ENCODE peak calls at places on chromosome 21, in eight cellular contexts. P is right atrium auricular region, G is heart left ventricle, F is AG04449, T is left ventricle myocardium inferior, M is A549, L is bronchial epithelial cell, Q is uterus. O is an unnamed sample.

GRCh38 chr21:28872218-28872617 is 120.5 kb downstream of the LTN1 start:
- DNase-seq in T (no peak), P (no peak), F (no peak), M (no peak), G (no peak), Q (peak), L (peak), O (peak)

GRCh38 chr21:46050651-46051378 is 47.1 kb upstream of the COL6A2 start:
- DNase-seq in T (no peak), M (no peak), F (no peak), L (no peak), P (peak), Q (peak), G (no peak), O (no peak)

GRCh38 chr21:46323227-46323709 is 402 bp downstream of the C21orf58 start:
- DNase-seq in F (no peak), L (no peak), M (no peak), G (no peak), P (peak), Q (no peak), T (no peak), O (peak)

GRCh38 chr21:26852422-26852821 is 7.2 kb upstream of the ADAMTS1 start:
- DNase-seq in T (no peak), M (no peak), G (no peak), L (no peak), F (no peak), P (no peak), Q (no peak), O (no peak)

GRCh38 chr21:27421654-27422053 is 454.8 kb upstream of the ADAMTS5 start:
- DNase-seq in F (no peak), Q (no peak), G (no peak), P (no peak), L (no peak), M (no peak), T (no peak), O (no peak)

GRCh38 chr21:26939532-26940181 is 27.2 kb downstream of the ADAMTS5 start:
- DNase-seq in G (no peak), T (peak), Q (no peak), F (peak), P (no peak), M (no peak), L (peak), O (no peak)

GRCh38 chr21:30044447-30045064 is 104.8 kb upstream of the GRIK1 start:
- DNase-seq in L (peak), P (no peak), T (no peak), M (no peak), G (no peak), F (no peak), Q (no peak), O (peak)

GRCh38 chr21:45357436-45358260 is 47.3 kb upstream of the COL18A1 start:
- DNase-seq in G (peak), L (no peak), M (no peak), P (peak), T (peak), F (no peak), Q (peak), O (peak)

GRCh38 chr21:35202431-35202830 is 153.3 kb upstream of the RUNX1 start:
- DNase-seq in P (no peak), Q (no peak), F (no peak), M (no peak), T (no peak), L (peak), G (no peak), O (no peak)

GRCh38 chr21:15524855-15525254 is 204.9 kb upstream of the USP25 start:
- DNase-seq in M (no peak), G (no peak), F (no peak), L (no peak), P (no peak), Q (no peak), T (no peak), O (no peak)

GRCh38 chr21:44987886-44988606 is 48.2 kb downstream of the SLX9 start:
- DNase-seq in L (no peak), F (no peak), T (peak), Q (no peak), M (no peak), G (no peak), P (no peak), O (no peak)

GRCh38 chr21:17045214-17045835 is 467.5 kb upstream of the CXADR start:
- DNase-seq in T (no peak), F (no peak), Q (no peak), P (no peak), G (no peak), L (peak), M (no peak), O (peak)

GRCh38 chr21:37198989-37199924 is 67.9 kb downstream of the VPS26C start:
- DNase-seq in F (no peak), L (peak), T (no peak), G (no peak), M (no peak), Q (no peak), P (no peak), O (peak)

GRCh38 chr21:22456241-22456640 is 1458.0 kb downstream of the NCAM2 start:
- DNase-seq in P (no peak), T (no peak), L (no peak), M (no peak), G (no peak), Q (no peak), F (no peak), O (no peak)
- H3K4me3 ChIP-seq in P (no peak), T (no peak), L (no peak), M (no peak), G (no peak), Q (no peak), F (no peak), O (no peak)

GRCh38 chr21:31103163-31103562 is 64.9 kb upstream of the KRTAP19-8 start:
- DNase-seq in F (no peak), P (no peak), Q (no peak), T (no peak), L (no peak), G (no peak), M (no peak), O (no peak)

GRCh38 chr21:31092867-31093266 is 54.6 kb upstream of the KRTAP19-8 start:
- DNase-seq in M (no peak), T (no peak), Q (no peak), P (no peak), L (no peak), F (no peak), G (no peak), O (no peak)

GRCh38 chr21:31103571-31104265 is 65.4 kb upstream of the KRTAP19-8 start:
- DNase-seq in Q (no peak), T (no peak), P (no peak), F (no peak), L (no peak), M (no peak), G (no peak), O (no peak)

GRCh38 chr21:31099122-31099521 is 60.8 kb upstream of the KRTAP19-8 start:
- DNase-seq in G (no peak), M (no peak), L (no peak), F (no peak), P (no peak), T (no peak), Q (no peak), O (no peak)

DNA sequence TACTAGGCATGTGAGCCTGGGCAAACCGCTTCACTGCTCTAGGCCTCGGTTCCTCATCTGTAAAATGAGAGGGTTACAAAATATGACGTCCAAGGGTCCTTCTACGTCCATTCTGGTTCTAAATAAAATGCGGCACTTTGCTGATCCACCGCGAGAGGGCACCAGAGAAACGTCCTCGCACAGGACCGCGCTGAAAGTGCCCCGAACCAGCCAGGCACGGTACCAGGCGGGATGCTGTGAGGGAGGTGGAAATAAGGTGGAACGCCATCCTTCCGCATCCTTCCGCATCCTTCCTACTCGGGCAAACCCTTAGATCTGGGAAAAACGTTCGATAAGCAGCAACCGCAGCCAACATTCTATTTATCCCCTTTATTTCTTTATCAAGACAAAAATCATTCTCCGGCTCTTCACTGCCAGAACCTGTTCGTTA is 60.3 kb upstream of the KRTAP19-8 start:
- DNase-seq in F (no peak), Q (peak), G (peak), M (no peak), L (peak), P (peak), T (peak), O (peak)
- TF ChIP-seq CTCF in F (peak), Q (peak), G (peak), M (peak), L (peak), P (peak), T (peak), O (peak)

GRCh38 chr21:39611547-39612190 is 1.1 kb upstream of the B3GALT5 start:
- DNase-seq in F (no peak), M (no peak), T (no peak), P (no peak), L (no peak), G (no peak), Q (no peak), O (no peak)
- H3K4me3 ChIP-seq in F (peak), M (no peak), T (no peak), P (no peak), L (no peak), G (no peak), Q (no peak), O (no peak)

GRCh38 chr21:42092805-42093590 is 21.9 kb downstream of the UMODL1 start:
- DNase-seq in L (no peak), T (no peak), G (no peak), Q (no peak), P (no peak), M (no peak), F (no peak), O (no peak)

GRCh38 chr21:42093991-42094417 is 22.9 kb downstream of the UMODL1 start:
- DNase-seq in G (no peak), P (no peak), F (peak), M (peak), T (no peak), Q (no peak), L (peak), O (peak)

GRCh38 chr21:42095581-42095980 is 24.5 kb downstream of the UMODL1 start:
- DNase-seq in T (no peak), F (no peak), M (no peak), G (no peak), L (no peak), P (no peak), Q (no peak), O (no peak)

GRCh38 chr21:42096593-42096992 is 25.5 kb downstream of the UMODL1 start:
- DNase-seq in G (no peak), T (no peak), F (no peak), M (no peak), P (no peak), Q (no peak), L (no peak), O (no peak)

GRCh38 chr21:42094811-42095210 is 23.7 kb downstream of the UMODL1 start:
- DNase-seq in G (no peak), P (no peak), L (no peak), T (no peak), M (no peak), Q (no peak), F (no peak), O (no peak)
- TF ChIP-seq CTCF in G (no peak), P (no peak), L (no peak), T (no peak), M (no peak), Q (no peak), F (no peak), O (no peak)

DNA sequence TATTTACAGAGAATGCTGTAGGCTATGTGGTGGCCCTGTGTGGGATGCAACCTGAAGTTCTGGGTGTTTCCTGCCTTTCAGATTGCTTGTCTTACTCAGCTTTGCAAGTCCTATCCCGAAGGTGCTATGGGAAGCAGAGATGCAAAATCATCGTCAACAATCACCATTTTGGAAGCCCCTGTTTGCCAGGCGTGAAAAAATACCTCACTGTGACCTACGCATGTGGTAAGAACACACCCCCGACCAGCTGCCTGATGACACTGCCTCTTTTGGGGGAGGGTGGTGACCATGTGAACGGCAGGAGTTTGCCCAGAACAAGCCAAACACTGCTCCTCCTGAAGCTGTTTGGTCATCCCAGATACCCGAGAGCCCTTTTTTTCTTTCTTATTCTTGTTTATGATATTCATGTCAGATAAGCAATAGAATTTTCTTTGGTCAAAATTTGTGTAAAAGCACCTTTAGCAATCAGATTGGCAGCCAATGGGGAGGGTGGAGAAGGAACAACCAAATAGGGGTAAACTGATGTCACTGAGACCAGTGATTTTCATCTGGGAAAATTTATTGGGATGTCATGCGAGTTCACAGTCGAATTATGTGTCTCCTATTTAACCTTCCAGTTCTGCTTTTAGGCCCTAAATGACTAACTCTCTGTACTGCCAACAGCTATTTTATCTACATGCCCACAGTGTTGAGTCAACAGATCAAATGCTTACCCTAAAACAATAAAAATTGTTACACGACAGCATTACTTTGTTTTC is 82.6 kb downstream of the EVA1C start:
- DNase-seq in G (no peak), Q (peak), T (no peak), L (peak), M (no peak), F (peak), P (no peak), O (peak)
- H3K4me3 ChIP-seq in G (no peak), Q (no peak), T (no peak), L (no peak), M (no peak), F (no peak), P (no peak), O (no peak)

GRCh38 chr21:43939443-43940328 is 72.4 kb upstream of the TRAPPC10 start:
- DNase-seq in T (no peak), Q (no peak), G (no peak), M (no peak), L (no peak), P (no peak), F (no peak), O (no peak)
- TF ChIP-seq CTCF in T (no peak), Q (no peak), G (no peak), M (no peak), L (no peak), P (no peak), F (no peak), O (no peak)

GRCh38 chr21:40846566-40847411 is at the start of gene DSCAM:
- DNase-seq in Q (no peak), M (no peak), F (no peak), G (no peak), T (no peak), L (peak), P (no peak), O (peak)
- H3K4me3 ChIP-seq in Q (no peak), M (no peak), F (peak), G (peak), T (peak), L (peak), P (no peak), O (peak)

GRCh38 chr21:22115746-22116145 is 1117.5 kb downstream of the NCAM2 start:
- DNase-seq in Q (no peak), T (no peak), P (no peak), L (no peak), F (no peak), G (no peak), M (no peak), O (no peak)

GRCh38 chr21:22125581-22125980 is 1127.4 kb downstream of the NCAM2 start:
- DNase-seq in T (no peak), M (no peak), G (no peak), P (no peak), F (no peak), Q (no peak), L (peak), O (peak)

GRCh38 chr21:22120616-22121266 is 1122.5 kb downstream of the NCAM2 start:
- DNase-seq in L (no peak), P (no peak), G (no peak), Q (no peak), F (no peak), M (no peak), T (no peak), O (no peak)
- TF ChIP-seq CTCF in L (no peak), P (no peak), G (no peak), Q (no peak), F (no peak), M (no peak), T (no peak), O (no peak)

GRCh38 chr21:31524140-31524539 is 135.4 kb upstream of the SOD1 start:
- DNase-seq in G (no peak), Q (no peak), F (no peak), M (no peak), T (no peak), L (no peak), P (no peak), O (no peak)

GRCh38 chr21:31530364-31530763 is 129.1 kb upstream of the SOD1 start:
- DNase-seq in G (no peak), P (no peak), T (no peak), F (no peak), Q (no peak), M (no peak), L (no peak), O (no peak)

GRCh38 chr21:31521515-31521914 is 138.0 kb upstream of the SOD1 start:
- DNase-seq in T (no peak), F (no peak), M (no peak), G (no peak), P (no peak), Q (no peak), L (no peak), O (no peak)

GRCh38 chr21:31529406-31529805 is 130.1 kb upstream of the SOD1 start:
- DNase-seq in M (no peak), F (no peak), Q (no peak), T (no peak), P (no peak), G (no peak), L (no peak), O (no peak)

GRCh38 chr21:31526040-31526439 is 133.5 kb upstream of the SOD1 start:
- DNase-seq in P (no peak), T (no peak), Q (no peak), G (no peak), F (no peak), L (peak), M (peak), O (peak)
- H3K4me3 ChIP-seq in P (no peak), T (no peak), Q (no peak), G (no peak), F (no peak), L (no peak), M (no peak), O (no peak)

GRCh38 chr21:38807481-38807880 is 1.8 kb downstream of the ETS2 start:
- DNase-seq in T (no peak), Q (no peak), L (no peak), F (no peak), G (no peak), M (no peak), P (no peak), O (no peak)

GRCh38 chr21:38804617-38805281 is 980 bp upstream of the ETS2 start:
- DNase-seq in L (peak), M (no peak), P (peak), F (no peak), T (peak), G (peak), Q (peak), O (peak)

GRCh38 chr21:38805282-38806152 is at the start of gene ETS2:
- DNase-seq in L (peak), P (peak), T (peak), Q (peak), F (peak), G (peak), M (peak), O (peak)

GRCh38 chr21:38806942-38807284 is 1.2 kb downstream of the ETS2 start:
- DNase-seq in L (no peak), G (no peak), M (no peak), P (no peak), F (no peak), T (no peak), Q (no peak), O (no peak)

DNA sequence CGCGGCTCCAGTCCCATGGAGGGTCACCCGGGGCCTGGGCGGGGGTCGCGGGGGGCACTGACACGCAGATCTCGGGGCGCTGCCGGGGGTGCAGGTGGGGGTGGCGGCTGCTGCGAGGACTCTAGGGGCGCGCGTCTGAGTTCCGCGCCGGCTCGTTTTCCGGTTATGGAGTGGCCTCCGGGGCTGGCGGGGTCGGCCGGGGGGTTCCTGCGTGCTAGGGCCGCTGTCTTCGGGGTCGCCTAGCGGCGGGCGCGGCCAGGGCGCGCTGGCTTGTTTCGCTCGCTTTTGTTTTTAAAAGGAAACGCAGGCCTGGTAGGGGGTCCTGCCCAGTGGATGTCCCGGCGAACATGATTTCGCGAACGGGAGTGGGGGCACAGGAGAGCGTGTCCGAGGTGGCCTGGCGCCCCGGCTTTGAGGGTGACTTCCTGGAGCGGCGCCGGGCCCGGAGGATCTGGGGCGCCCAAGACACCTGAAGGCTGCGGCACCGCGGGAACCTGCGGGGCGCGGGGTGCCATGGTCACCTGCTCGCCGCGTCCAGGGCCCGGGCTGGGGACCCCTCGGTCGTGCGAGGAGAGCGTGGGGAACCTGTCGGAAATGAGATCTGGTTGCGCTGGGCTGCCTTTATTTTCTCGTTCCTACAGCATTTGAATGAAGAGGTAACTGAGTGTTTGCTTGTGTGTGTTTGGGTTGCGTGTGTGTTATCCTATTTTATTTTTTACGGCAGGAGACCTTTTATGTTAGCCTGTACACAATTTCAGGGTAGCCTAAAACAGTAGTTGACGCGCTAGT is 618 bp downstream of the ETS2 start:
- DNase-seq in L (no peak), G (peak), P (no peak), Q (no peak), F (no peak), T (peak), M (no peak), O (no peak)
- TF ChIP-seq CTCF in L (peak), G (no peak), P (no peak), Q (no peak), F (no peak), T (peak), M (no peak), O (no peak)